ENCODE peak calls at places on chromosomes 6 and 20, in four cellular contexts. J is HepG2, T is aorta, U is neural progenitor cell. S is an unnamed sample.

GRCh38 chr6:170347091-170347490 is 40.5 kb downstream of the FAM120B start:
- DNase-seq in J (no peak), T (no peak), U (no peak), S (no peak)

GRCh38 chr20:8946036-8946926 is 122.6 kb upstream of the PLCB4 start:
- DNase-seq in J (no peak), T (no peak), U (peak; percentile 53), S (no peak)

GRCh38 chr6:168016756-168017525 is 19.5 kb downstream of the KIF25 start:
- DNase-seq in J (no peak), T (no peak), U (no peak), S (no peak)

GRCh38 chr6:146546440-146546839 is 2.8 kb downstream of the RAB32 start:
- DNase-seq in J (peak; percentile 24), T (no peak), U (no peak), S (no peak)

GRCh38 chr6:122381494-122382083 is 17.9 kb upstream of the HSF2 start:
- DNase-seq in J (peak; percentile 69), T (no peak), U (peak; percentile 83), S (peak; percentile 71)

GRCh38 chr6:1771324-1771723 is 161.6 kb downstream of the FOXC1 start:
- DNase-seq in J (no peak), T (no peak), U (no peak), S (no peak)

GRCh38 chr6:166956444-166957086 is at the start of gene RNASET2:
- DNase-seq in J (peak; percentile 88), T (peak; percentile 100), U (peak; percentile 96), S (peak; percentile 98)

GRCh38 chr6:12750416-12750815 is 33.8 kb downstream of the PHACTR1 start:
- DNase-seq in J (no peak), T (no peak), U (peak; percentile 10), S (no peak)

GRCh38 chr6:25165181-25165580 is 114.0 kb upstream of the CARMIL1 start:
- DNase-seq in J (no peak), T (no peak), U (no peak), S (no peak)

GRCh38 chr6:130675072-130675471 is 152.1 kb upstream of the SMLR1 start:
- DNase-seq in J (no peak), T (no peak), U (no peak), S (no peak)

GRCh38 chr6:126537437-126537836 is 197.5 kb downstream of the CENPW start:
- DNase-seq in J (no peak), T (no peak), U (no peak), S (no peak)

DNA sequence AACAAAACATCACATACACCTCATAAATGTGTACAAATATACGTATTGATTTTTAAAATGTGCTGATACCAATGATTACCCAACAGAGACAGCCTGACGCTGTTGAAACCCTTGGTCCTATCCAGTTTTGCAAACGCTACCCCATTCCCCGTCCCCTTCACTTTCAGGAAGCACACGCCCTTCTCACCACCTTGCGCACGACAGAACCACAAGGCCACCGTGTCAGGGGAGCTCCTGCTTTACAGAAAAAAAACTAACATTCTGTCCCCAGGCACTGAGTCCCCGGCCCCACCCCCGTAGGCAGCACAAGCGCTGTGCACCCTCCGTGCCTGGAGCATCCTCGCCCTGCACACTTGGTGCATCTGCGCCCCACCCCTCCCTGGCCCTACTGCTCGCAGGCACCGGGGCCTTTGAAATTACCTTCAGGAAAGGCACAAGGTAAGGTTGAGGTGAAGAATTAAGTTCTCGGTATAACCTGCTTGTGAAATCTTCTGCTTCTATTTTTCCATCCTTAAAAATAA is 58.5 kb downstream of the TAF4 start:
- DNase-seq in J (no peak), T (no peak), U (no peak), S (no peak)
- H3K36me3 ChIP-seq in J (peaks cover 75% of the 10 kb centered on the region), T (peaks cover 3% of the 10 kb centered on the region), U (no peaks in the 10 kb centered on the region), S (peaks cover 28% of the 10 kb centered on the region)

GRCh38 chr6:50586074-50586473 is 127.3 kb upstream of the TFAP2D start:
- DNase-seq in J (no peak), T (peak; percentile 34), U (peak; percentile 13), S (no peak)
- H3K36me3 ChIP-seq in J (no peaks in the 10 kb centered on the region), T (no peaks in the 10 kb centered on the region), U (no peaks in the 10 kb centered on the region), S (no peaks in the 10 kb centered on the region)

GRCh38 chr20:58677808-58678207 is 14.8 kb upstream of the NPEPL1 start:
- DNase-seq in J (no peak), T (no peak), U (no peak), S (no peak)
- H3K36me3 ChIP-seq in J (peaks cover 26% of the 10 kb centered on the region), T (peaks cover 4% of the 10 kb centered on the region), U (peaks cover 7% of the 10 kb centered on the region), S (peaks cover 16% of the 10 kb centered on the region)

GRCh38 chr20:49384437-49385434 is 97.7 kb downstream of the KCNB1 start:
- DNase-seq in J (peak; percentile 79), T (peak; percentile 94), U (peak; percentile 99), S (peak; percentile 46)
- H3K36me3 ChIP-seq in J (no peaks in the 10 kb centered on the region), T (no peaks in the 10 kb centered on the region), U (no peaks in the 10 kb centered on the region), S (no peaks in the 10 kb centered on the region)

DNA sequence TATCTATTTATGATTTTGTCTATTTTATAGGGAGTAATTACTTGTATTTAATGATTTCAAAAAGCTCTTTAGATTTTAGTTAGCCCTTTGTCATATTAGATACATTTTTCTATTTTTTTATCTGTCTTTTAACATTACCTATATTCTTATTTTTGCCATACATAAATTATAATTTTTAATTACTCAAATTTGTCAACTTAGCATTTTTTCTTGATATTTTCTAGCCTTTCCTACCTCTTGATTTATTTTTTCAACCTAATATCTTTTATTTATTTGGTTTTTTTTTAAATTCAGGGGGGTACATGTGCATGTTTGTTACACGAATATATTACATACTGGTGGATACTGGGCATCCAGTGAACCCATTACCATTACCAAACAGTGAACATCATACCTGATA is 114.3 kb upstream of the F13A1 start:
- DNase-seq in J (no peak), T (no peak), U (no peak), S (no peak)
- H3K36me3 ChIP-seq in J (no peaks in the 10 kb centered on the region), T (no peaks in the 10 kb centered on the region), U (no peaks in the 10 kb centered on the region), S (no peaks in the 10 kb centered on the region)

GRCh38 chr20:17631576-17632319 is 50.3 kb downstream of the RRBP1 start:
- DNase-seq in J (no peak), T (no peak), U (no peak), S (no peak)
- H3K36me3 ChIP-seq in J (peaks cover 95% of the 10 kb centered on the region), T (peaks cover 2% of the 10 kb centered on the region), U (no peaks in the 10 kb centered on the region), S (peaks cover 48% of the 10 kb centered on the region)

DNA sequence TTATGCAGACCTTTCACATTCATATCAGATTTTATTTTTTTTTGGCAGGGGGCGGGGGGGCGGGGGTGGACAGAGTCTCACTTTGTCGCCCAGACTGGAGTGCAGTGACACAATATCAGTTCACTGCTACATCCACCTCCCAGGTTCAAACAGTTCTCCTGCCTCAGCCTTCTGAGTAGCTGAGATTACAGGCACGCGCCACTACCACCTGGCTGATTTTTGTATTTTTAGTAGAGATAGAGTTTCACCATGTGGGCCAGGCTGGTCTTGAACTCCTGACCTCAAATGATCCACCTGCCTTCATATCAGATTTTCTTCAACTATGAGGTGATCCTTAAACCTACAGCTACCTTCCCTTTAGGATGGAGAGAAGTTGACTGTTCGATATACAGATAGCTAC is 8.0 kb upstream of the SUMO4 start:
- DNase-seq in J (no peak), T (no peak), U (no peak), S (no peak)
- H3K36me3 ChIP-seq in J (peaks cover 4% of the 10 kb centered on the region), T (no peaks in the 10 kb centered on the region), U (peaks cover 3% of the 10 kb centered on the region), S (no peaks in the 10 kb centered on the region)

DNA sequence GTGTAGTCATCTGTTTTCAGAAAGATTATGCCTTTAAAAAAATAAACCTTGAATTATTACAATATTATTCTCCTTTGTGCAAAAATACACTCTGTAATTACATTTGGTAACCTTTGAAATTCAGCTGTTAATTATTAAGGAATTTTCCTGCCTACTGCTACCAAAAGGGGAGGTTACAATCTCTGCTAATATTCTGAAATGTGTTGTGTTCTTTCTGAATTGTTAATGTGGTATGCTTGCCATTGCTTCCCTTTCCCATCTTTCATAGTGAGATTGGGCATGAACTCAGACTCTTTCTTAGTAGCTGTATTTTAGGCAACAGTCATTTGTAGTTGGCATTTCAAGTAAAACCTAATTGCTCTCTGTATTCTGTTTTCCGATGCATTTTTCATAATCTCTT is 73.0 kb downstream of the PHF3 start:
- DNase-seq in J (no peak), T (no peak), U (no peak), S (no peak)
- H3K36me3 ChIP-seq in J (peaks cover 27% of the 10 kb centered on the region), T (peaks cover 6% of the 10 kb centered on the region), U (peaks cover 43% of the 10 kb centered on the region), S (peaks cover 12% of the 10 kb centered on the region)

DNA sequence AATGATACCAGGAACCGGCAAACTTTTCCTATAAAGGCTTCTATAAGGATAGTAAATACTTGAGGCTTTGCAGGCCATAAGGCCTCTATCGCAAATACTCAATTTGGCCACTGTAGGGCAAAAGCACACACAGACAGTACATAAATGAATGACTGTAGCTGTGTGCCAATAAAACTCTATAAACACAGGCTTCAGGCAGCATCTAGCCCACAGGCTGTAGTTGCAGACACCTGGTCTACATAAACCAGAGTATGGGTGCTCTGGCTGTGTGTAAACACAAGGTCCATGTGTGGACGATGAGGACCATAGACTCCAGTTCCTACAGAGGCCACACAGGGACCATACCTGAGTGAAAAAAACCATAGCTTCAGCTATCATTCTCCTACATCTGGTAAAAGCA is 52.2 kb downstream of the ZMYND8 start:
- DNase-seq in J (no peak), T (no peak), U (no peak), S (no peak)
- H3K36me3 ChIP-seq in J (peaks cover 55% of the 10 kb centered on the region), T (no peaks in the 10 kb centered on the region), U (no peaks in the 10 kb centered on the region), S (no peaks in the 10 kb centered on the region)

GRCh38 chr20:23548408-23548807 is 19.9 kb downstream of the CST9L start:
- DNase-seq in J (no peak), T (no peak), U (no peak), S (no peak)

GRCh38 chr20:23547613-23548012 is 20.7 kb downstream of the CST9L start:
- DNase-seq in J (no peak), T (no peak), U (no peak), S (no peak)

GRCh38 chr20:23551786-23552185 is 16.5 kb downstream of the CST9L start:
- DNase-seq in J (no peak), T (no peak), U (no peak), S (no peak)

GRCh38 chr20:23551383-23551782 is 16.9 kb downstream of the CST9L start:
- DNase-seq in J (no peak), T (no peak), U (no peak), S (no peak)

GRCh38 chr20:23550227-23550626 is 18.1 kb downstream of the CST9L start:
- DNase-seq in J (no peak), T (no peak), U (no peak), S (no peak)
- H3K36me3 ChIP-seq in J (no peaks in the 10 kb centered on the region), T (no peaks in the 10 kb centered on the region), U (no peaks in the 10 kb centered on the region), S (no peaks in the 10 kb centered on the region)